ENCODE peak calls at places on chromosome 3, in five cellular contexts. T, M, X, S and A are unnamed samples.

GRCh38 chr3:161559177-161559998 is 62.8 kb downstream of the OTOL1 start:
- DNase-seq in M (peak; percentile 20), T (peak; percentile 3), S (peak; percentile 27), X (peak; percentile 9), A (no peak)

GRCh38 chr3:131705099-131705498 is 202.3 kb upstream of the MRPL3 start:
- DNase-seq in M (no peak), T (no peak), S (no peak), X (no peak), A (no peak)

GRCh38 chr3:150216041-150216811 is 191.9 kb upstream of the TSC22D2 start:
- DNase-seq in T (no peak), X (peak; percentile 61), M (no peak), S (no peak), A (no peak)

GRCh38 chr3:134038716-134039115 is 9.0 kb upstream of the SLCO2A1 start:
- DNase-seq in M (no peak), S (no peak), X (no peak), T (no peak), A (no peak)

GRCh38 chr3:128337305-128337704 is 129.4 kb downstream of the DNAJB8 start:
- DNase-seq in S (no peak), T (no peak), X (no peak), M (no peak), A (no peak)

GRCh38 chr3:54859204-54859603 is 68.7 kb downstream of the LRTM1 start:
- DNase-seq in M (no peak), X (peak; percentile 68), S (no peak), T (no peak), A (no peak)

GRCh38 chr3:41690766-41691563 is 270.9 kb downstream of the ULK4 start:
- DNase-seq in S (no peak), T (no peak), X (no peak), M (no peak), A (no peak)

GRCh38 chr3:46442591-46443530 is 21.8 kb downstream of the LTF start:
- DNase-seq in M (no peak), X (no peak), T (peak; percentile 28), S (peak; percentile 10), A (no peak)

GRCh38 chr3:101128786-101129185 is 135.6 kb upstream of the ABI3BP start:
- DNase-seq in T (no peak), X (no peak), M (no peak), S (no peak), A (no peak)

GRCh38 chr3:23611737-23612295 is 193.9 kb upstream of the UBE2E1 start:
- DNase-seq in X (peak; percentile 80), M (no peak), T (no peak), S (no peak), A (no peak)

GRCh38 chr3:42843730-42844713 is 31.7 kb downstream of the CYP8B1 start:
- DNase-seq in M (no peak), T (no peak), S (no peak), X (no peak), A (no peak)

GRCh38 chr3:101719604-101720185 is 4.7 kb upstream of the CEP97 start:
- DNase-seq in X (no peak), S (no peak), M (no peak), T (no peak), A (no peak)

GRCh38 chr3:119018690-119019463 is 15.8 kb downstream of the IGSF11 start:
- DNase-seq in M (no peak), S (no peak), T (no peak), X (no peak), A (no peak)

GRCh38 chr3:46378426-46378942 is 7.7 kb downstream of the CCR5 start:
- DNase-seq in M (peak; percentile 80), X (peak; percentile 40), S (peak; percentile 27), T (peak; percentile 45), A (no peak)

GRCh38 chr3:134473868-134474546 is 11.8 kb downstream of the ANAPC13 start:
- DNase-seq in X (peak; percentile 87), M (peak; percentile 67), S (peak; percentile 80), T (peak; percentile 18), A (no peak)

GRCh38 chr3:81888822-81889557 is 127.5 kb upstream of the GBE1 start:
- DNase-seq in S (no peak), X (peak; percentile 4), M (no peak), T (no peak), A (no peak)

GRCh38 chr3:63774776-63775175 is 44.3 kb upstream of the C3orf49 start:
- DNase-seq in X (no peak), T (no peak), M (no peak), S (no peak), A (no peak)

GRCh38 chr3:131502530-131503327 is at the start of gene MRPL3:
- DNase-seq in M (peak; percentile 90), T (peak; percentile 62), X (peak; percentile 87), S (peak; percentile 83), A (peak; percentile 44)

GRCh38 chr3:127204841-127205582 is 12.1 kb downstream of the PRR23E start:
- DNase-seq in T (no peak), S (no peak), M (no peak), X (no peak), A (no peak)

GRCh38 chr3:149273096-149273751 is 51.6 kb upstream of the CP start:
- DNase-seq in S (peak; percentile 81), X (peak; percentile 91), T (peak; percentile 62), M (peak; percentile 78), A (peak; percentile 45)

GRCh38 chr3:23874359-23875120 is 42.2 kb downstream of the NKIRAS1 start:
- DNase-seq in X (peak; percentile 87), T (no peak), M (no peak), S (no peak), A (no peak)

DNA sequence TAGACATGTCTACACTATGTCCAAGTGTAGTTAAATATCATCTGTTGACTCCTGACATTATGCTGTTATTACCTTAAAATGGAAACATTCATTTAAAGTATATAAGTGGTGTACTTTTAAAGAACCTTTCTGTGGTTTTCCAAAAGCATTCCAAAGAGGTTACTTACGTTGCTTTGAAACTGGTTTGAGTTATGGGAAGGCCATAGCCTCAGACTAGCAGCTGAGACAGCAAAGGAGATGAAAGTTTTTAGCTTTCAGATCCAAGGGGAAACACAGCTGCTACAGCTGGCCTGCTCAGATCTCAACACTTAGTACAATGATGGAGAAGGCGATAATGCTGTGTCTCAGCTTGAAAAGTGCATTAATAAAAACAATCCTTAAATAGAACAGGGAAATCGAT is 921.1 kb downstream of the ROBO1 start:
- DNase-seq in T (no peak), M (no peak), X (peak; percentile 89), S (no peak), A (no peak)
- TF ChIP-seq BHLHE40 in T (no peak), M (no peak), X (no peak), S (no peak), A (no peak)

GRCh38 chr3:37024092-37024491 is 30.8 kb downstream of the MLH1 start:
- DNase-seq in S (no peak), T (no peak), M (peak; percentile 22), X (peak; percentile 30), A (no peak)
- TF ChIP-seq CEBPB in S (no peak), T (no peak), M (no peak), X (no peak), A (no peak)

DNA sequence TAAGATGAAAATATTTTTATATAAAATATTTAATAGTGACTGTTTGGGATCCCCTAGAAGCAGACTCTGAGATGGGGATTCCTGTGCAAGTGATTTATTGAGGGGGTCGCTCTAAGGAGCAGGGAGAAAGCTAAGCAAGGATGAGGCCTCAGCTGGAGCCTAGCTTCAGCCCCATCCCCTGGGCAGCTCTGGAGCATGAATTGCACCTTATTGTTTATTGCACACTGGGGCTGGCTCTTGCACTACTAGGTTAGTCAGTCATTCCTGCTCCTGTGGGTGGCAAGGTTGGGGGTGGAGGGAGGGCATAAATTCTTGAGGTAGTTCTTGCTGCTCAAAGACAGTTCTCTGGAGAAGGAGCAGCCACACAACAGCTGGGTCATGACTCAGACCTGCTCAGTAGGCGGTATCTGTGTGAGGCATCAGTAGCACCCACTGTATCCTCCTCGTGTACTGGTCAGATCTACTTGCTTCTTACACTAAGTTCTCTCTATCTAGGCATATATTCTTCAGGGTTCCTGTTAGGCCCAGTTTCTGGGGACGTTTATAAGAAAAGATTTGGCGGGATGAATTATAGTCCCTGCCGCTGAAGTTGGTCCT is 27.2 kb upstream of the TNFSF10 start:
- DNase-seq in X (peak; percentile 98), T (peak; percentile 15), S (no peak), M (peak; percentile 77), A (no peak)
- TF ChIP-seq BHLHE40 in X (no peak), T (no peak), S (no peak), M (peak; percentile 20), A (no peak)

GRCh38 chr3:196317702-196318467 is at the start of gene DYNLT2B:
- DNase-seq in M (peak; percentile 95), X (peak; percentile 84), S (peak; percentile 76), T (peak; percentile 83), A (peak; percentile 67)
- TF ChIP-seq CEBPB in M (no peak), X (no peak), S (no peak), T (no peak), A (no peak)

GRCh38 chr3:18556001-18556408 is 130.9 kb upstream of the SATB1 start:
- DNase-seq in T (no peak), M (no peak), S (no peak), X (no peak), A (no peak)

GRCh38 chr3:18559323-18559972 is 134.3 kb upstream of the SATB1 start:
- DNase-seq in S (peak; percentile 9), M (peak; percentile 9), T (peak; percentile 7), X (no peak), A (no peak)

GRCh38 chr3:18558526-18558925 is 133.4 kb upstream of the SATB1 start:
- DNase-seq in M (no peak), X (no peak), T (no peak), S (no peak), A (no peak)

DNA sequence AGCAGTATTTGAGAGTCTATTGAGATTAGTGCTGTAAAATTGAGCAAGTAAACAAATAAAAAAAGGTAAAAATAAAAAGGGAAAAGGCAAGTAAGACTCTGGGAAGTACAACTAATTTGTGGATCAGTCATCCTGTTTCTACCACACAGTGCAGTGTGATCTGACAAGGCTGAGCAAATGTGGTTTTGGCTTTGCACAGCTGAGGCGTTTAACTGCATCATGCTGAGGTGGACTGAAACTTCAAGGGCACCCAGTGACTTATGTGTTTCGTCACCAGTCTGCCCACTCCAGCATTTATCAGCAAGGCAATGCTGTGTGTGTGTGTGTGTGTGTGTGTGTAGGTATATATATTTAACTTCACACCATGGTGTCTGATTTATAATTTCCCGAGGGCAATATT is 131.4 kb upstream of the SATB1 start:
- DNase-seq in X (no peak), S (no peak), M (no peak), T (no peak), A (peak; percentile 39)
- TF ChIP-seq BHLHE40 in X (no peak), S (no peak), M (no peak), T (no peak), A (no peak)

GRCh38 chr3:69325151-69325550 is 60.7 kb downstream of the FRMD4B start:
- DNase-seq in S (no peak), T (no peak), M (no peak), X (no peak), A (no peak)

GRCh38 chr3:69322110-69322509 is 63.8 kb downstream of the FRMD4B start:
- DNase-seq in X (no peak), S (no peak), T (no peak), M (no peak), A (no peak)

GRCh38 chr3:69326821-69327433 is 59.0 kb downstream of the FRMD4B start:
- DNase-seq in T (no peak), M (no peak), X (no peak), S (no peak), A (peak; percentile 86)

GRCh38 chr3:69323941-69324340 is 61.9 kb downstream of the FRMD4B start:
- DNase-seq in T (no peak), M (no peak), X (no peak), S (no peak), A (no peak)

GRCh38 chr3:69324362-69325025 is 61.4 kb downstream of the FRMD4B start:
- DNase-seq in X (no peak), M (no peak), S (peak; percentile 7), T (no peak), A (no peak)
- TF ChIP-seq CEBPB in X (no peak), M (no peak), S (no peak), T (no peak), A (no peak)